ENCODE peak calls at places on chromosomes 2 and 18, in seven cellular contexts. Z is K562, Q is neural progenitor cell, A is PC-3, N is fibroblast of lung, L is endothelial cell of umbilical vein, J is MM.1S. W is an unnamed sample.

GRCh38 chr2:205011031-205011430 is 465.8 kb downstream of the PARD3B start:
- DNase-seq in Z (no peak), Q (no peak), A (no peak), N (no peak), L (no peak), J (no peak), W (no peak)

GRCh38 chr2:42771546-42772153 is 7.7 kb upstream of the OXER1 start:
- DNase-seq in Z (no peak), Q (no peak), A (no peak), N (no peak), L (no peak), J (no peak), W (no peak)

GRCh38 chr2:134288814-134289213 is 34.9 kb downstream of the MGAT5 start:
- DNase-seq in Z (no peak), Q (no peak), A (no peak), N (no peak), L (no peak), J (no peak), W (no peak)

GRCh38 chr18:9753863-9754262 is 45.8 kb downstream of the RAB31 start:
- DNase-seq in Z (no peak), Q (no peak), A (no peak), N (no peak), L (no peak), J (no peak), W (no peak)

GRCh38 chr2:236125541-236125940 is 42.6 kb downstream of the GBX2 start:
- DNase-seq in Z (no peak), Q (no peak), A (no peak), N (no peak), L (no peak), J (no peak), W (no peak)

GRCh38 chr2:127020536-127020935 is 86.4 kb downstream of the BIN1 start:
- DNase-seq in Z (no peak), Q (peak), A (no peak), N (no peak), L (no peak), J (no peak), W (no peak)

GRCh38 chr2:138030459-138030858 is 66.2 kb downstream of the HNMT start:
- DNase-seq in Z (no peak), Q (no peak), A (peak), N (no peak), L (no peak), J (no peak), W (no peak)

GRCh38 chr18:80050797-80051196 is 16.6 kb downstream of the RBFA start:
- DNase-seq in Z (no peak), Q (no peak), A (no peak), N (no peak), L (no peak), J (no peak), W (no peak)

GRCh38 chr18:79522451-79523220 is 126.9 kb downstream of the NFATC1 start:
- DNase-seq in Z (no peak), Q (no peak), A (no peak), N (no peak), L (no peak), J (no peak), W (no peak)

GRCh38 chr2:145649061-145649460 is 1129.1 kb upstream of the ZEB2 start:
- DNase-seq in Z (no peak), Q (no peak), A (no peak), N (no peak), L (no peak), J (no peak), W (no peak)

GRCh38 chr2:2846379-2847130 is 515.5 kb upstream of the MYT1L start:
- DNase-seq in Z (no peak), Q (no peak), A (peak), N (no peak), L (no peak), J (no peak), W (no peak)

GRCh38 chr2:2843969-2844548 is 513.0 kb upstream of the MYT1L start:
- DNase-seq in Z (peak), Q (no peak), A (peak), N (no peak), L (no peak), J (no peak), W (peak)

GRCh38 chr2:2845796-2846315 is 514.8 kb upstream of the MYT1L start:
- DNase-seq in Z (no peak), Q (no peak), A (no peak), N (no peak), L (no peak), J (no peak), W (no peak)

GRCh38 chr2:2847131-2847740 is 516.2 kb upstream of the MYT1L start:
- DNase-seq in Z (no peak), Q (no peak), A (no peak), N (no peak), L (no peak), J (no peak), W (no peak)

DNA sequence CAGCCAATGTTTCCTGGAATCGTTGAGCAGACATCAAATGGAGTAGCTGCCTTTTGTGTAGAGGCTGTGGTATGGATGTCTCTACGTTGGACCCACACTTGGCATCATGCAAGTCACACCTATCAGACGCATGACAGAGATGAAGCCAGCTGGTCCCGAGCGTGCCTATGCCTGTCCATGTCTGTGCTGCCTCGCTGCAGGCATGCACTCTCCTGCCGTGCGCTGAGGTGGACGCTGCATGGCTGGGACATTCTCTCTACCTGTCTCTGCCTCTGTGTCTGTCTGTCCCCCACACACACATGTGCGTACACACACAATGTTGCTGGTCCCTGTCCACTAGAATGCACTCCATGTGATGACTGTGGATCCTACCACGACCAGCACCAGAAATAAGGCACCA is 514.2 kb upstream of the MYT1L start:
- DNase-seq in Z (no peak), Q (no peak), A (no peak), N (no peak), L (no peak), J (no peak), W (no peak)
- TF ChIP-seq EZH2 in Z (no peak), Q (no peak), A (no peak), N (no peak), L (no peak), J (no peak), W (no peak)

GRCh38 chr2:165414187-165414586 is 55.3 kb upstream of the CSRNP3 start:
- DNase-seq in Z (no peak), Q (no peak), A (peak), N (no peak), L (no peak), J (no peak), W (no peak)

GRCh38 chr2:165420231-165420630 is 49.3 kb upstream of the CSRNP3 start:
- DNase-seq in Z (no peak), Q (no peak), A (no peak), N (no peak), L (no peak), J (no peak), W (no peak)

DNA sequence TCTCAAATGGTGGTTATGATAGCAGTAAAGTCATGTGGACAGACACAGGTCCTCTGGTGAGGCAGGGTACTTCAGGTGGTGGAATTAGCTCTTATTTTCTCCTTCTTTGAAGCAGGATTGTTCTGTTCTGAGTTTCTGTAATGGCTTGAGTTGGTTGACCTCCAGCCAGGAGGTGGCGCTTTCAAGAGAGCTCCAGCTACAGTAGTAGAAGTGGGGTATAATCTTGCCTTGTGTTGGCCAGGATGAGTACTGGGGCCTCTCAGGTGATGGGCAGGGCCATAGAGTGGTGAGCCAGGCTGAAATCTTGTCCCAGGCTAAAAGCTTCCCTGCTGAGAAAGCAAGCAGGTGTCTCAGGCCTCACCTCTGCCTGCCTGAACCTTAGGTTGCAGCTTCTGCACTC is 52.5 kb upstream of the CSRNP3 start:
- DNase-seq in Z (no peak), Q (no peak), A (no peak), N (no peak), L (no peak), J (no peak), W (no peak)
- TF ChIP-seq CTCF in Z (no peak), Q (no peak), A (no peak), N (no peak), L (no peak), J (peak), W (no peak)

DNA sequence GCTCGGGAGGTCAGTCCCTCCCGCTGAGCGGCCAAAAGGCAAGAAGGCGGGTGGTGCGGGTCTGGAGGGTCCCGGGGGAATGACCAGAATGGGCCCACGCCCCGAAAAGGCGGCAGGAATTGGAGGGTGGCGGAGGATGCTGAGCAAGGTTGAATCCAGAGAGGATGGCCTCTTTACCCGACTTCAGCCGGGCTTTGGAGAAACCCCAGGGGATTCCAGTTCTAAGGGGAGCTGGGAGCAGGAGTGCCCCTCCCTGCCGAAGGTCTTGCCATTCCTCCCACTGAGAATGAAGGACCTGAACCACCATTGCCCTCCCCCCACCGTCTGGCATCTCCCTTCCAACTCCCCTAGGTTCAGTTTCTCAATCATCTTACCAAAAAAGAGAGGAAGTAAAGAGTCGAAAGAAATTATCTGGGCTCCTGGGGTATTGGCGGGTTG is 38.9 kb upstream of the ATP6V1B1 start:
- DNase-seq in Z (no peak), Q (no peak), A (no peak), N (no peak), L (no peak), J (no peak), W (no peak)
- TF ChIP-seq EZH2 in Z (no peak), Q (peak), A (no peak), N (no peak), L (no peak), J (no peak), W (no peak)

GRCh38 chr18:74083071-74083954 is 64.3 kb downstream of the FBXO15 start:
- DNase-seq in Z (no peak), Q (no peak), A (no peak), N (no peak), L (no peak), J (no peak), W (no peak)

GRCh38 chr18:74081966-74082365 is 65.7 kb downstream of the FBXO15 start:
- DNase-seq in Z (no peak), Q (no peak), A (no peak), N (no peak), L (no peak), J (no peak), W (no peak)

GRCh38 chr18:74084184-74084583 is 63.5 kb downstream of the FBXO15 start:
- DNase-seq in Z (no peak), Q (no peak), A (no peak), N (no peak), L (no peak), J (no peak), W (no peak)

GRCh38 chr18:74078257-74078656 is 69.4 kb downstream of the FBXO15 start:
- DNase-seq in Z (no peak), Q (no peak), A (no peak), N (no peak), L (no peak), J (no peak), W (no peak)

GRCh38 chr18:74082476-74083070 is 65.1 kb downstream of the FBXO15 start:
- DNase-seq in Z (no peak), Q (peak), A (peak), N (peak), L (no peak), J (peak), W (peak)
- TF ChIP-seq CTCF in Z (peak), Q (peak), A (peak), N (no peak), L (no peak), J (peak), W (peak)

DNA sequence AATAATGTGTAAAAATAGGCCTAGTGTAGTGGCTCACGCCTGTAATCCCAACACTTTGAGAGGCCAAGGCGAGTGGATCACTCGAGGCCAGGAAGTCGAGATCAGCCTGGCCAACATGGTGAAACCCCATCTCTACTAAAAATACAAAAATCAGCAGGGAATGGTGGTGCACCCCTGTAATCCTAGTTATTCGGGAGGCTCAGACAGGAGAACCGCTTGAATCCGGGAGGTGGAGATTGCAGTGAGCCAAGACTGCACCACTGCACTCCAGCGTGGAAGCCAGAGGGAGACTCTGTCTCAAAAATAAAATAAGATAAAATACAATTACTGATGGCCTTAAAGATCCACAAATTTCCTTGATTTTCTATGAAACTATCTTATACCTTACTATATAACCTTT is 3.8 kb downstream of the ATF2 start:
- DNase-seq in Z (no peak), Q (no peak), A (no peak), N (no peak), L (no peak), J (no peak), W (no peak)
- TF ChIP-seq EZH2 in Z (no peak), Q (no peak), A (no peak), N (no peak), L (no peak), J (no peak), W (no peak)

GRCh38 chr18:13910986-13911385 is 4.3 kb downstream of the MC2R start:
- DNase-seq in Z (no peak), Q (no peak), A (no peak), N (no peak), L (no peak), J (no peak), W (no peak)

GRCh38 chr18:13909141-13909540 is 6.2 kb downstream of the MC2R start:
- DNase-seq in Z (no peak), Q (no peak), A (no peak), N (no peak), L (no peak), J (no peak), W (no peak)

GRCh38 chr18:13910501-13910900 is 4.8 kb downstream of the MC2R start:
- DNase-seq in Z (no peak), Q (no peak), A (no peak), N (no peak), L (no peak), J (no peak), W (no peak)

GRCh38 chr18:13912601-13913000 is 2.7 kb downstream of the MC2R start:
- DNase-seq in Z (no peak), Q (no peak), A (no peak), N (no peak), L (no peak), J (no peak), W (no peak)

GRCh38 chr18:13909541-13909940 is 5.8 kb downstream of the MC2R start:
- DNase-seq in Z (no peak), Q (no peak), A (peak), N (no peak), L (no peak), J (no peak), W (no peak)
- TF ChIP-seq CTCF in Z (no peak), Q (peak), A (peak), N (no peak), L (no peak), J (no peak), W (peak)

DNA sequence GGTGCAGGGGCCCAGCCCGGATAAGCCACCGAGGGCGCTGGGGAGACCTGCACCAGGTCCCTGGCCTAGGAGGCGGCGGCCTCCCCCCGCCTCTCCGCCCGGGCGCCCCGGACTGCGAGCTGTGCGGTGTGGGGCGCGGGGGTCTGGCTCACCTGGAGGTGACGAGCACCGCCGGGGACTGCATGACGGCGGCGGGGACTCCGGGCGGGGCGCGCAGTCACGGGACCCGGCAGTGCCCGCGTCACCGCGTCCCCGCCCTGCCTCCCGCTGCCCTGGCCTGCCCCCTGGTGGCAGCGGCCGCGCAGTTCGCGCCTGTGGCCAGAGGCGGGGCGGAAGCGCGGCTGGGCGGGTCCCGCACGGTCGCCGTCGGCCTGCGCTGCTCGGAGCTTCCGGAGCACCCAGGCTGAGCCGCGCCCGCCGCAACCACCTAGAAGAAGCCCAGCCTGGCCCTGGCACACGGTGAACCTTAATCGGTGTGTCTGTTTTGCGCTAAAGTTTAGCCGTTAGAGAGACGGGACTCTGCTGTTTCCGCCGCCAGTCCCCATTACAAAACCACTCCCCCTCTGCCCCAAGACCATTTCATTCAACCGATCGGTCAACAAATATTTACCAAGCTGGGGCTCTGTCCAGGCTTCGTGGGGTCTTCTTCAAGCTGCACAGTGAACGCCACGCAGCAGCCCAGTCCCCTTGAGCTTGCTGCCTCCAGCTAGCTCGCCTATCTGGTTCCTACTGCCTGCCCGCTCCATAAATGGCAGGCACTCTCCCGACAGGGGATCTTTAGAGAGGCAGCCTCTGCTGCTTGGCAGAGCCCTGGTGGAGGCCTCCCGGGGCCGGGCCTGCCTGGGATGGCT is at the start of gene HS1BP3:
- DNase-seq in Z (peak), Q (peak), A (peak), N (peak), L (peak), J (peak), W (peak)
- TF ChIP-seq EZH2 in Z (no peak), Q (no peak), A (no peak), N (no peak), L (no peak), J (no peak), W (no peak)

GRCh38 chr2:227155395-227155794 is 8.6 kb downstream of the COL4A4 start:
- DNase-seq in Z (no peak), Q (no peak), A (no peak), N (no peak), L (no peak), J (no peak), W (no peak)
- TF ChIP-seq CTCF in Z (no peak), Q (no peak), A (no peak), N (no peak), L (no peak), J (no peak), W (no peak)

DNA sequence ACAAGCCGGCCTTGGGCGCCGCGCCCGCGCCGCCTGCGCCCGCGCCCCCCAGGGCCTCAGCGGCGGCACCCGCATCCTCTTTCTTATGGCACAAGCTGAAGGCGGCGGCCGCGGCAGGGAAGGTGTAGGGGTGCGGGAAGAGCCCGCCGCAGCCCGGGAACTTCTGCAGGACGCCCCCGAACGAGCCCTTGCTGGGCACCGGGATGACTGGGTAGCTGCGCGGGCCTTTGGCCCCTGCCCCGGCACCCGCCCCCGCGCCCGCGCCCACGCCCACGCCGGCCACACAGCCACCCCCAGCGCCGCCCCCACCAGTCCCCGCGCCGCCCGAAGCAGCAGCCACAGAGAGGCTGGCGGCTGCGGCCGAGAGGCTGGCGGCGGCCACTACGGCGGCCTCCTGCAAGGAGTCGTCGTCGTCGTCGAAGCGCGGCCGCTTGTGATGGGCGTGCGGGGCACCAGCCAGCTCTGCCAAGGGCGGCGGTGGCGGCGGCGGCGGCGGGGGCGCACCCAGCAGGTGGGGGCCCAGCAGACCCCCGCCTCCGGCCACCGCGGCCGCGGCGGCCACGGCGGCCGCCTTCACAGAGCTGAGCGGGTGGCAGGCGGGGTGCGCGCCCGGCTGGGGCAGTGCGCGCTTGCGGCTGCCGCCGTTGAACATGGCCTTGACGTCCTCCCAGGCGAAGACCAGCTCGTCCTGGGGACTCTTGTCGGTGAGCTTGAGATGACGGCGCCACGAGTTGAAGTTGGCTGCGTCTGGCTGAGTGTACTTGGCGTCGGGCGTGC is 3.4 kb downstream of the SKOR2 start:
- DNase-seq in Z (no peak), Q (peak), A (no peak), N (no peak), L (no peak), J (no peak), W (no peak)
- TF ChIP-seq EZH2 in Z (no peak), Q (no peak), A (no peak), N (no peak), L (no peak), J (no peak), W (no peak)

GRCh38 chr2:36549063-36549662 is 48.8 kb downstream of the FEZ2 start:
- DNase-seq in Z (no peak), Q (no peak), A (peak), N (peak), L (peak), J (no peak), W (no peak)
- TF ChIP-seq CTCF in Z (no peak), Q (no peak), A (no peak), N (no peak), L (no peak), J (no peak), W (no peak)